ENCODE peak calls at places on chromosomes 3 and 15, in eight cellular contexts. X, U, C, G, K, T, J and Z are unnamed samples.

GRCh38 chr3:111801697-111802655 is 57.1 kb upstream of the PHLDB2 start:
- DNase-seq in X (no peak), U (no peak), C (peak), G (no peak), K (peak), T (peak), J (no peak), Z (no peak)

GRCh38 chr3:30904986-30905385 is 10.5 kb upstream of the GADL1 start:
- DNase-seq in X (no peak), U (no peak), C (no peak), G (no peak), K (no peak), T (no peak), J (no peak), Z (no peak)

GRCh38 chr15:92693922-92694331 is 38.4 kb upstream of the FAM174B start:
- DNase-seq in X (no peak), U (no peak), C (no peak), G (no peak), K (no peak), T (peak), J (no peak), Z (no peak)

GRCh38 chr15:94061041-94061440 is 170.3 kb upstream of the MCTP2 start:
- DNase-seq in X (no peak), U (no peak), C (no peak), G (no peak), K (no peak), T (no peak), J (no peak), Z (no peak)

GRCh38 chr3:37779289-37780152 is 82.2 kb upstream of the CTDSPL start:
- DNase-seq in X (no peak), U (no peak), C (peak), G (no peak), K (peak), T (peak), J (no peak), Z (no peak)

GRCh38 chr15:81235781-81236507 is 39.3 kb downstream of the IL16 start:
- DNase-seq in X (no peak), U (no peak), C (no peak), G (no peak), K (no peak), T (peak), J (no peak), Z (no peak)

GRCh38 chr15:70311821-70312220 is 214.1 kb upstream of the TLE3 start:
- DNase-seq in X (no peak), U (no peak), C (no peak), G (no peak), K (no peak), T (no peak), J (no peak), Z (no peak)

GRCh38 chr3:98722389-98722788 is 40.8 kb upstream of the ST3GAL6 start:
- DNase-seq in X (no peak), U (no peak), C (no peak), G (no peak), K (no peak), T (no peak), J (no peak), Z (no peak)

GRCh38 chr3:13894812-13895154 is 14.9 kb upstream of the WNT7A start:
- DNase-seq in X (no peak), U (no peak), C (no peak), G (no peak), K (no peak), T (no peak), J (no peak), Z (no peak)

GRCh38 chr3:13894096-13894811 is 14.4 kb upstream of the WNT7A start:
- DNase-seq in X (no peak), U (no peak), C (peak), G (no peak), K (no peak), T (no peak), J (no peak), Z (no peak)

GRCh38 chr3:13896473-13897154 is 16.7 kb upstream of the WNT7A start:
- DNase-seq in X (peak), U (peak), C (peak), G (no peak), K (peak), T (peak), J (peak), Z (no peak)

GRCh38 chr3:13892304-13892703 is 12.4 kb upstream of the WNT7A start:
- DNase-seq in X (no peak), U (no peak), C (no peak), G (no peak), K (no peak), T (no peak), J (no peak), Z (no peak)

GRCh38 chr3:13895155-13896105 is 15.6 kb upstream of the WNT7A start:
- DNase-seq in X (peak), U (peak), C (peak), G (peak), K (peak), T (peak), J (peak), Z (peak)
- TF ChIP-seq POLR2A in X (no peak), U (peak), C (no peak), G (peak), K (peak), T (no peak), J (no peak), Z (peak)

DNA sequence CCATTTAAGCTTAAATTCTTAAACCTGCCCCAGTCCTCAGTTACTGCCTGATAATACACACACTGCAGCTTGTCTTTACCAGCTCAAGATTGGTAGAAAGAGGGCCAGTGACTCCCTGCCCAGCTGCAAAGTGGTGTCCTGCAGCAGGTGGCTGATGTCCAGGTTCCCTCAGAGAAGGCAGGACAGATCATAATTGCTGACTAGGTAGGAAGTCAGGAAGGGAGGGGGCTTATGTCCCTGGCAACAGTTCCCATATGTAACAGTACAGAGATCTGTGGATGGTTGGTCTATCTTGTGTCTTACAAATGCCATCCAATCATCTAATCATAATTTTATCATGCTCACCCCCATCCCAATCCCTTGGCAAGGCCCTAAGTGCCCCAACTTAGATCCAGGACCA is 492.1 kb upstream of the PPP2R3A start:
- DNase-seq in X (no peak), U (no peak), C (no peak), G (no peak), K (no peak), T (no peak), J (no peak), Z (no peak)
- H3K27ac ChIP-seq in X (no peak), U (no peak), C (no peak), G (no peak), K (no peak), T (no peak), J (no peak), Z (no peak)

GRCh38 chr15:43329960-43330779 is at the start of gene LCMT2:
- DNase-seq in X (peak), U (peak), C (peak), G (peak), K (peak), T (peak), J (peak), Z (peak)
- TF ChIP-seq POLR2A in X (peak), U (peak), C (peak), G (peak), K (peak), T (peak), J (peak), Z (no peak)

DNA sequence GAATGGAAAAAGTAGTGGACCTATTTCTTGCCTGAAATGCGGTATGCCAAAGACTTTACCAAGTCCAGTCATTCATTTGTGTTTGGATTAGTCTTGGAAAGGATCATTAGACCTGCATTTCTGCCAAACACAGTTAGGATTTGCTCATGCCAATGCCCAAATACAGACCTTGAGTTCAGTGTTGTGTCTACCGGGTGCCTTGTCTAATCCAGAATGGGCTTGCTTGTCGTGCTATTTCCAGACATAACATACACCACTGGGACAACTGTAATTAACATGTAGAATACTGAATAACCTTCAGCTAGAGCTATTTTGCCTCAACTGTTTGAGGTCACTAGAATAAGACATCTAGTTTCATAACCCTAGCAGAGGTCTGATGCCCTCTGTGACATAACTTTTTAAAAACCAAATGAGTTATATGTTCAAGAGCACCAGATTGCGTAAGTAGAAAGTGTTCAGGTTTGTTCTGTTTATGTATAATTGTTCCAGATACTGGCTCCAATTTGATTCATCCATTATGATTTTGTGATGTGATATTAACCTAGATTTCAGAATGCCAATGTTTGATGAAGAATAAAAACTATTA is 145.3 kb upstream of the DPH6 start:
- DNase-seq in X (no peak), U (no peak), C (no peak), G (no peak), K (no peak), T (no peak), J (no peak), Z (no peak)
- H3K27ac ChIP-seq in X (peak), U (peak), C (peak), G (no peak), K (peak), T (peak), J (no peak), Z (peak)

GRCh38 chr3:123878807-123879206 is 5.3 kb downstream of the MYLK start:
- DNase-seq in X (no peak), U (no peak), C (no peak), G (no peak), K (no peak), T (no peak), J (no peak), Z (no peak)

GRCh38 chr3:123881771-123882170 is 2.4 kb downstream of the MYLK start:
- DNase-seq in X (no peak), U (no peak), C (no peak), G (no peak), K (no peak), T (no peak), J (no peak), Z (no peak)

GRCh38 chr3:123883111-123883510 is 1.0 kb downstream of the MYLK start:
- DNase-seq in X (no peak), U (peak), C (no peak), G (no peak), K (no peak), T (no peak), J (no peak), Z (no peak)

GRCh38 chr3:123883656-123884257 is 375 bp downstream of the MYLK start:
- DNase-seq in X (no peak), U (peak), C (no peak), G (no peak), K (no peak), T (no peak), J (no peak), Z (no peak)

GRCh38 chr3:123880998-123881561 is 3.1 kb downstream of the MYLK start:
- DNase-seq in X (no peak), U (no peak), C (no peak), G (no peak), K (no peak), T (peak), J (no peak), Z (no peak)
- TF ChIP-seq POLR2A in X (no peak), U (no peak), C (no peak), G (no peak), K (no peak), T (no peak), J (no peak), Z (no peak)

GRCh38 chr3:128727996-128728395 is 2.0 kb downstream of the RAB7A start:
- DNase-seq in X (no peak), U (no peak), C (no peak), G (no peak), K (no peak), T (no peak), J (no peak), Z (no peak)
- H3K27ac ChIP-seq in X (no peak), U (no peak), C (peak), G (no peak), K (peak), T (no peak), J (no peak), Z (no peak)

GRCh38 chr3:75768303-75769017 is 16.9 kb downstream of the ZNF717 start:
- DNase-seq in X (no peak), U (no peak), C (no peak), G (no peak), K (no peak), T (no peak), J (no peak), Z (no peak)
- TF ChIP-seq POLR2A in X (no peak), U (no peak), C (no peak), G (no peak), K (no peak), T (no peak), J (no peak), Z (no peak)